ENCODE peak calls at places on chromosomes 16 and 17, in five cellular contexts. B, R, O, E and A are unnamed samples.

GRCh38 chr17:64632193-64632592 is 29.9 kb downstream of the SMURF2 start:
- DNase-seq in B (no peak), R (no peak), O (no peak), E (no peak), A (no peak)

GRCh38 chr17:36888236-36888957 is 48.9 kb upstream of the LHX1 start:
- DNase-seq in B (no peak), R (no peak), O (no peak), E (no peak), A (no peak)

GRCh38 chr16:82835487-82836160 is 208.9 kb downstream of the CDH13 start:
- DNase-seq in B (no peak), R (no peak), O (no peak), E (no peak), A (no peak)

GRCh38 chr16:75647492-75648264 is at the start of the genes KARS1 and TERF2IP:
- DNase-seq in B (peak; percentile 59), R (peak; percentile 90), O (peak; percentile 91), E (peak; percentile 98), A (peak; percentile 98)

GRCh38 chr16:14004031-14004718 is 66.9 kb upstream of the MRTFB start:
- DNase-seq in B (no peak), R (peak; percentile 51), O (no peak), E (no peak), A (peak; percentile 92)

GRCh38 chr17:45113424-45113754 is 18.9 kb downstream of the PLCD3 start:
- DNase-seq in B (no peak), R (no peak), O (no peak), E (no peak), A (no peak)

GRCh38 chr16:13992976-13993375 is 73.0 kb downstream of the ERCC4 start:
- DNase-seq in B (no peak), R (no peak), O (no peak), E (no peak), A (no peak)

GRCh38 chr16:17508303-17508702 is 37.5 kb upstream of the XYLT1 start:
- DNase-seq in B (no peak), R (no peak), O (no peak), E (no peak), A (no peak)

GRCh38 chr16:351804-352520 is 561 bp downstream of the AXIN1 start:
- DNase-seq in B (no peak), R (no peak), O (no peak), E (peak; percentile 83), A (peak; percentile 91)

GRCh38 chr17:67276075-67276474 is 31.1 kb upstream of the HELZ start:
- DNase-seq in B (no peak), R (no peak), O (no peak), E (no peak), A (no peak)

GRCh38 chr17:47731396-47731795 is 1.6 kb upstream of the TBX21 start:
- DNase-seq in B (no peak), R (no peak), O (no peak), E (peak; percentile 14), A (no peak)

GRCh38 chr17:7215136-7215638 is 4.4 kb downstream of the DLG4 start:
- DNase-seq in B (no peak), R (no peak), O (no peak), E (peak; percentile 73), A (peak; percentile 69)

GRCh38 chr16:69881141-69881540 is 70.0 kb upstream of the CLEC18A start:
- DNase-seq in B (no peak), R (no peak), O (no peak), E (no peak), A (no peak)

GRCh38 chr16:89009343-89010209 is 32.6 kb upstream of the CBFA2T3 start:
- DNase-seq in B (no peak), R (no peak), O (no peak), E (peak; percentile 67), A (peak; percentile 63)

GRCh38 chr17:63126607-63127006 is 160.6 kb downstream of the TANC2 start:
- DNase-seq in B (no peak), R (no peak), O (no peak), E (no peak), A (no peak)

GRCh38 chr16:66014221-66014620 is 352.3 kb upstream of the CDH5 start:
- DNase-seq in B (no peak), R (no peak), O (no peak), E (no peak), A (no peak)

GRCh38 chr16:74999208-74999682 is 421 bp downstream of the ZNRF1 start:
- DNase-seq in B (no peak), R (no peak), O (no peak), E (peak; percentile 82), A (peak; percentile 76)

GRCh38 chr17:13753151-13753550 is 151.4 kb upstream of the HS3ST3A1 start:
- DNase-seq in B (no peak), R (no peak), O (no peak), E (no peak), A (no peak)

GRCh38 chr16:893360-893759 is 77.4 kb downstream of the LMF1 start:
- DNase-seq in B (no peak), R (no peak), O (no peak), E (no peak), A (no peak)

GRCh38 chr16:7268182-7268581 is 64.5 kb upstream of the RBFOX1 start:
- DNase-seq in B (no peak), R (no peak), O (no peak), E (no peak), A (no peak)

GRCh38 chr17:77383613-77384608 is 243.1 kb downstream of the SEC14L1 start:
- DNase-seq in B (no peak), R (peak; percentile 46), O (no peak), E (no peak), A (no peak)

GRCh38 chr17:55420067-55420775 is 1.4 kb downstream of the MMD start:
- DNase-seq in B (no peak), R (no peak), O (no peak), E (no peak), A (no peak)

GRCh38 chr17:51407576-51407975 is 147.2 kb downstream of the UTP18 start:
- DNase-seq in B (no peak), R (no peak), O (no peak), E (no peak), A (no peak)

GRCh38 chr16:89157778-89158177 is 13.8 kb upstream of the CDH15 start:
- DNase-seq in B (no peak), R (no peak), O (no peak), E (no peak), A (no peak)

GRCh38 chr17:12632785-12633184 is 32.9 kb upstream of the MYOCD start:
- DNase-seq in B (no peak), R (no peak), O (no peak), E (no peak), A (no peak)

GRCh38 chr17:19651461-19652238 is 3.1 kb downstream of the ALDH3A2 start:
- DNase-seq in B (no peak), R (no peak), O (no peak), E (no peak), A (no peak)

GRCh38 chr16:72094266-72094610 is 591 bp downstream of the DHX38 start:
- DNase-seq in B (no peak), R (no peak), O (peak; percentile 23), E (no peak), A (no peak)

GRCh38 chr17:62717589-62718342 is 90.3 kb downstream of the MRC2 start:
- DNase-seq in B (no peak), R (no peak), O (no peak), E (no peak), A (no peak)

GRCh38 chr17:55567240-55568216 is 56.3 kb upstream of the SMIM36 start:
- DNase-seq in B (peak; percentile 21), R (peak; percentile 81), O (no peak), E (no peak), A (no peak)

GRCh38 chr16:14955546-14956231 is 18.4 kb downstream of the NPIPA1 start:
- DNase-seq in B (no peak), R (no peak), O (no peak), E (no peak), A (peak; percentile 66)

GRCh38 chr17:77363821-77364361 is 223.1 kb downstream of the SEC14L1 start:
- DNase-seq in B (no peak), R (peak; percentile 75), O (no peak), E (peak; percentile 85), A (peak; percentile 90)

GRCh38 chr17:79009397-79010303 is at the start of gene CANT1:
- DNase-seq in B (no peak), R (peak; percentile 76), O (peak; percentile 61), E (peak; percentile 96), A (peak; percentile 95)

GRCh38 chr17:27332052-27332403 is 38.1 kb downstream of the WSB1 start:
- DNase-seq in B (no peak), R (no peak), O (no peak), E (no peak), A (no peak)

GRCh38 chr16:77499373-77500285 is 64.8 kb upstream of the ADAMTS18 start:
- DNase-seq in B (no peak), R (peak; percentile 80), O (no peak), E (peak; percentile 83), A (no peak)

GRCh38 chr16:87484487-87485331 is 8.1 kb downstream of the ZCCHC14 start:
- DNase-seq in B (no peak), R (no peak), O (no peak), E (peak; percentile 38), A (no peak)

GRCh38 chr17:62179525-62180161 is 114.6 kb upstream of the MED13 start:
- DNase-seq in B (peak; percentile 37), R (no peak), O (no peak), E (no peak), A (no peak)

GRCh38 chr17:1546292-1546922 is 16.2 kb downstream of the PITPNA start:
- DNase-seq in B (no peak), R (no peak), O (no peak), E (no peak), A (no peak)

GRCh38 chr17:34620458-34620857 is 41.1 kb downstream of the TMEM132E start:
- DNase-seq in B (no peak), R (no peak), O (no peak), E (no peak), A (no peak)

GRCh38 chr17:31595666-31596381 is 204.3 kb downstream of the RAB11FIP4 start:
- DNase-seq in B (no peak), R (no peak), O (no peak), E (peak; percentile 60), A (no peak)

GRCh38 chr17:33233855-33234228 is 59.3 kb downstream of the ASIC2 start:
- DNase-seq in B (no peak), R (peak; percentile 20), O (no peak), E (no peak), A (no peak)